ENCODE peak calls at places on chromosomes 7 and 10, in nine cellular contexts. C, O, M, P, S, V, I, X and Z are unnamed samples.

GRCh38 chr7:33900501-33900900 is 4.8 kb upstream of the BMPER start:
- DNase-seq in C (no peak), O (no peak), M (peak), P (no peak), S (no peak), V (no peak), I (no peak), X (no peak), Z (no peak)

GRCh38 chr10:122362621-122363020 is 11.9 kb upstream of the PLEKHA1 start:
- DNase-seq in C (no peak), O (peak), M (no peak), P (peak), S (no peak), V (no peak), I (no peak), X (no peak), Z (peak)

GRCh38 chr10:92486637-92487036 is 87.3 kb downstream of the IDE start:
- DNase-seq in C (no peak), O (no peak), M (no peak), P (no peak), S (no peak), V (no peak), I (no peak), X (no peak), Z (no peak)

GRCh38 chr10:133127291-133128125 is 32.5 kb upstream of the KNDC1 start:
- DNase-seq in C (no peak), O (peak), M (no peak), P (no peak), S (no peak), V (no peak), I (no peak), X (peak), Z (peak)

GRCh38 chr7:99407849-99408346 is 499 bp downstream of the PDAP1 start:
- DNase-seq in C (no peak), O (no peak), M (peak), P (peak), S (peak), V (no peak), I (no peak), X (peak), Z (peak)

GRCh38 chr10:70761727-70762350 is 23.3 kb downstream of the TBATA start:
- DNase-seq in C (no peak), O (no peak), M (no peak), P (no peak), S (no peak), V (no peak), I (no peak), X (no peak), Z (no peak)

GRCh38 chr10:30775779-30776591 is 146.4 kb upstream of the LYZL2 start:
- DNase-seq in C (no peak), O (no peak), M (peak), P (peak), S (no peak), V (peak), I (no peak), X (no peak), Z (no peak)

GRCh38 chr7:146115665-146116451 is 743 bp upstream of the CNTNAP2 start:
- DNase-seq in C (peak), O (peak), M (no peak), P (peak), S (peak), V (peak), I (peak), X (peak), Z (peak)

GRCh38 chr10:70742537-70743429 is 42.4 kb downstream of the TBATA start:
- DNase-seq in C (no peak), O (no peak), M (no peak), P (peak), S (peak), V (peak), I (no peak), X (no peak), Z (peak)

GRCh38 chr10:89662596-89662995 is 17.6 kb upstream of the PANK1 start:
- DNase-seq in C (no peak), O (no peak), M (no peak), P (no peak), S (no peak), V (no peak), I (no peak), X (no peak), Z (no peak)